ENCODE peak calls at places on chromosome 4, in seven cellular contexts. R, B, Y, L, G, Z and S are unnamed samples.

GRCh38 chr4:137768196-137768595 is 235.9 kb upstream of the PCDH18 start:
- DNase-seq in L (peak), R (no peak), G (peak), B (no peak), Z (no peak), Y (no peak), S (no peak)

GRCh38 chr4:93764647-93765246 is 63.8 kb upstream of the ATOH1 start:
- DNase-seq in Z (peak), R (peak), G (peak), Y (no peak), B (no peak), L (peak), S (peak)

GRCh38 chr4:181619651-181620050 is 623.6 kb upstream of the TENM3 start:
- DNase-seq in R (no peak), G (no peak), B (no peak), L (no peak), Z (no peak), Y (no peak), S (no peak)

GRCh38 chr4:70704333-70705145 is 16.2 kb downstream of the UTP3 start:
- DNase-seq in Z (no peak), Y (peak), G (peak), L (peak), R (peak), B (peak), S (peak)

GRCh38 chr4:105659190-105659589 is 49.3 kb downstream of the INTS12 start:
- DNase-seq in B (no peak), R (no peak), L (no peak), Z (no peak), Y (no peak), G (no peak), S (no peak)

GRCh38 chr4:566508-567295 is 9.4 kb downstream of the TMEM271 start:
- DNase-seq in G (no peak), Y (no peak), R (no peak), L (no peak), B (no peak), Z (no peak), S (peak)

GRCh38 chr4:176837176-176837915 is 44.6 kb upstream of the VEGFC start:
- DNase-seq in Z (no peak), Y (no peak), G (no peak), L (no peak), R (no peak), B (no peak), S (no peak)

GRCh38 chr4:85734446-85734845 is 259.5 kb downstream of the ARHGAP24 start:
- DNase-seq in Z (peak), G (no peak), Y (no peak), L (no peak), R (no peak), B (no peak), S (no peak)

GRCh38 chr4:168484626-168485025 is 4.3 kb upstream of the DDX60L start:
- DNase-seq in G (peak), Y (no peak), R (no peak), B (no peak), Z (peak), L (peak), S (peak)

GRCh38 chr4:8644966-8645752 is 52.6 kb downstream of the CPZ start:
- DNase-seq in Z (no peak), Y (no peak), B (peak), R (no peak), G (no peak), L (no peak), S (no peak)

GRCh38 chr4:87101543-87102199 is 118.7 kb downstream of the KLHL8 start:
- DNase-seq in B (no peak), Z (peak), G (no peak), Y (no peak), L (peak), R (no peak), S (no peak)

GRCh38 chr4:113707013-113707412 is 54.5 kb downstream of the CAMK2D start:
- DNase-seq in B (no peak), R (no peak), Y (no peak), L (peak), G (peak), Z (peak), S (peak)

GRCh38 chr4:104967034-104967401 is 179.7 kb upstream of the TET2 start:
- DNase-seq in Z (peak), B (no peak), R (no peak), L (no peak), Y (no peak), G (no peak), S (no peak)

GRCh38 chr4:30600246-30600645 is 119.9 kb upstream of the PCDH7 start:
- DNase-seq in Y (no peak), Z (no peak), G (peak), R (no peak), B (no peak), L (no peak), S (no peak)

GRCh38 chr4:23135792-23136645 is 443.3 kb downstream of the GBA3 start:
- DNase-seq in Z (peak), G (peak), B (no peak), R (peak), Y (no peak), L (no peak), S (peak)

GRCh38 chr4:2750719-2751605 is 5.2 kb downstream of the TNIP2 start:
- DNase-seq in G (no peak), Z (no peak), R (no peak), Y (no peak), B (no peak), L (no peak), S (no peak)

GRCh38 chr4:147355849-147356248 is 125.0 kb upstream of the EDNRA start:
- DNase-seq in Y (no peak), L (peak), G (peak), Z (peak), R (no peak), B (no peak), S (peak)

GRCh38 chr4:62133498-62133897 is 933.4 kb downstream of the ADGRL3 start:
- DNase-seq in L (no peak), G (peak), Y (no peak), B (no peak), R (no peak), Z (no peak), S (no peak)

GRCh38 chr4:151100517-151100916 is 1.1 kb downstream of the RPS3A start:
- DNase-seq in Z (no peak), R (no peak), Y (no peak), L (no peak), G (no peak), B (no peak), S (no peak)

GRCh38 chr4:18813771-18814170 is 792.2 kb upstream of the LCORL start:
- DNase-seq in G (no peak), Z (no peak), B (no peak), R (no peak), L (no peak), Y (no peak), S (no peak)

GRCh38 chr4:60948008-60948407 is 252.1 kb upstream of the ADGRL3 start:
- DNase-seq in L (no peak), G (peak), Z (peak), B (no peak), Y (no peak), R (no peak), S (peak)

GRCh38 chr4:156672924-156673323 is 298.7 kb downstream of the PDGFC start:
- DNase-seq in B (no peak), G (no peak), Z (peak), R (no peak), L (no peak), Y (no peak), S (peak)

GRCh38 chr4:147195386-147195785 is 249.7 kb upstream of the TTC29 start:
- DNase-seq in B (no peak), G (no peak), Y (no peak), L (no peak), R (no peak), Z (no peak), S (no peak)

GRCh38 chr4:17995165-17995564 is 26.4 kb downstream of the LCORL start:
- DNase-seq in R (no peak), Z (no peak), B (no peak), G (no peak), L (no peak), Y (no peak), S (no peak)

GRCh38 chr4:10160280-10160856 is 43.8 kb upstream of the WDR1 start:
- DNase-seq in R (no peak), G (no peak), Z (peak), Y (no peak), B (peak), L (peak), S (peak)

GRCh38 chr4:147772459-147772969 is 40.6 kb downstream of the ARHGAP10 start:
- DNase-seq in R (no peak), Z (peak), G (peak), B (no peak), L (peak), Y (no peak), S (peak)

GRCh38 chr4:65007841-65008439 is 598.7 kb upstream of the TECRL start:
- DNase-seq in B (no peak), G (peak), L (no peak), Z (peak), R (peak), Y (no peak), S (peak)

GRCh38 chr4:137343221-137343620 is 189.1 kb downstream of the PCDH18 start:
- DNase-seq in L (no peak), G (peak), B (no peak), R (no peak), Y (no peak), Z (no peak), S (no peak)

GRCh38 chr4:28723371-28723770 is 1862.7 kb downstream of the STIM2 start:
- DNase-seq in Y (no peak), Z (no peak), L (no peak), G (no peak), R (no peak), B (no peak), S (no peak)

GRCh38 chr4:109764376-109764775 is 34.5 kb upstream of the PLA2G12A start:
- DNase-seq in B (no peak), Y (no peak), Z (peak), L (no peak), R (no peak), G (no peak), S (no peak)

GRCh38 chr4:112144546-112145325 is 518 bp upstream of the FAM241A start:
- DNase-seq in Z (no peak), G (no peak), L (no peak), R (no peak), B (no peak), Y (no peak), S (no peak)

GRCh38 chr4:2936773-2937145 is 26.4 kb downstream of the NOP14 start:
- DNase-seq in R (no peak), Z (peak), G (no peak), L (peak), B (no peak), Y (no peak), S (peak)

GRCh38 chr4:65383589-65384305 is 286.5 kb downstream of the EPHA5 start:
- DNase-seq in L (no peak), Z (peak), B (no peak), Y (no peak), G (peak), R (no peak), S (no peak)

GRCh38 chr4:8765631-8766590 is 105.7 kb downstream of the HMX1 start:
- DNase-seq in G (no peak), Z (no peak), Y (no peak), L (no peak), R (no peak), B (no peak), S (no peak)

GRCh38 chr4:83552085-83552484 is 16.2 kb downstream of the GPAT3 start:
- DNase-seq in R (peak), L (peak), Y (no peak), G (peak), B (no peak), Z (peak), S (peak)

GRCh38 chr4:186685744-186686143 is 37.9 kb downstream of the FAT1 start:
- DNase-seq in G (peak), Z (peak), R (no peak), L (peak), Y (no peak), B (no peak), S (peak)

GRCh38 chr4:65502151-65502691 is 168.1 kb downstream of the EPHA5 start:
- DNase-seq in R (no peak), G (peak), Y (no peak), B (no peak), Z (peak), L (peak), S (no peak)

GRCh38 chr4:106679063-106679462 is 310.5 kb upstream of the GIMD1 start:
- DNase-seq in R (no peak), L (no peak), Y (no peak), B (no peak), Z (no peak), G (no peak), S (no peak)

GRCh38 chr4:136680271-136680670 is 852.0 kb downstream of the PCDH18 start:
- DNase-seq in R (no peak), Y (no peak), B (no peak), Z (peak), L (peak), G (peak), S (no peak)

GRCh38 chr4:15906024-15906443 is 32.5 kb downstream of the FGFBP1 start:
- DNase-seq in Z (peak), G (no peak), R (no peak), L (no peak), Y (no peak), B (peak), S (no peak)